ENCODE peak calls at places on chromosomes 11 and 22, in five cellular contexts. One of them, this sample, is unnamed. For H3K27me3, the result is how much of the 10 kb centered on the place peaks cover.

GRCh38 chr11:113721462-113722066 is 15.5 kb upstream of the TMPRSS5 start:
- DNase-seq in neural progenitor cell: no peak
- DNase-seq in K562: no peak
- DNase-seq in endothelial cell of umbilical vein: no peak
- DNase-seq in PC-9: no peak
- DNase-seq in this sample: no peak

GRCh38 chr11:3134651-3135490 is 30.2 kb downstream of the OSBPL5 start:
- DNase-seq in neural progenitor cell: no peak
- DNase-seq in K562: no peak
- DNase-seq in endothelial cell of umbilical vein: no peak
- DNase-seq in PC-9: no peak
- DNase-seq in this sample: no peak

GRCh38 chr22:30881361-30882180 is 87.0 kb downstream of the MORC2 start:
- DNase-seq in K562: peak
- DNase-seq in neural progenitor cell: peak
- DNase-seq in PC-9: no peak
- DNase-seq in endothelial cell of umbilical vein: no peak
- DNase-seq in this sample: no peak

GRCh38 chr11:15932417-15932816 is 423.9 kb downstream of the SOX6 start:
- DNase-seq in PC-9: no peak
- DNase-seq in neural progenitor cell: no peak
- DNase-seq in K562: no peak
- DNase-seq in endothelial cell of umbilical vein: no peak
- DNase-seq in this sample: no peak

GRCh38 chr22:26681395-26681821 is 24.0 kb downstream of the MIAT start:
- DNase-seq in K562: no peak
- DNase-seq in endothelial cell of umbilical vein: peak
- DNase-seq in neural progenitor cell: peak
- DNase-seq in PC-9: no peak
- DNase-seq in this sample: peak

GRCh38 chr11:134478611-134479010 is 66.6 kb upstream of the B3GAT1 start:
- DNase-seq in PC-9: no peak
- DNase-seq in neural progenitor cell: no peak
- DNase-seq in endothelial cell of umbilical vein: no peak
- DNase-seq in K562: no peak
- DNase-seq in this sample: no peak

GRCh38 chr11:34332524-34332923 is 25.3 kb downstream of the ABTB2 start:
- DNase-seq in PC-9: peak
- DNase-seq in K562: no peak
- DNase-seq in endothelial cell of umbilical vein: no peak
- DNase-seq in neural progenitor cell: no peak
- DNase-seq in this sample: no peak

GRCh38 chr11:3126207-3126865 is 38.8 kb downstream of the OSBPL5 start:
- DNase-seq in PC-9: no peak
- DNase-seq in neural progenitor cell: no peak
- DNase-seq in K562: no peak
- DNase-seq in endothelial cell of umbilical vein: peak
- DNase-seq in this sample: no peak

GRCh38 chr11:80621871-80622270 is 1181.0 kb upstream of the TENM4 start:
- DNase-seq in endothelial cell of umbilical vein: no peak
- DNase-seq in K562: no peak
- DNase-seq in PC-9: no peak
- DNase-seq in neural progenitor cell: no peak
- DNase-seq in this sample: no peak

DNA sequence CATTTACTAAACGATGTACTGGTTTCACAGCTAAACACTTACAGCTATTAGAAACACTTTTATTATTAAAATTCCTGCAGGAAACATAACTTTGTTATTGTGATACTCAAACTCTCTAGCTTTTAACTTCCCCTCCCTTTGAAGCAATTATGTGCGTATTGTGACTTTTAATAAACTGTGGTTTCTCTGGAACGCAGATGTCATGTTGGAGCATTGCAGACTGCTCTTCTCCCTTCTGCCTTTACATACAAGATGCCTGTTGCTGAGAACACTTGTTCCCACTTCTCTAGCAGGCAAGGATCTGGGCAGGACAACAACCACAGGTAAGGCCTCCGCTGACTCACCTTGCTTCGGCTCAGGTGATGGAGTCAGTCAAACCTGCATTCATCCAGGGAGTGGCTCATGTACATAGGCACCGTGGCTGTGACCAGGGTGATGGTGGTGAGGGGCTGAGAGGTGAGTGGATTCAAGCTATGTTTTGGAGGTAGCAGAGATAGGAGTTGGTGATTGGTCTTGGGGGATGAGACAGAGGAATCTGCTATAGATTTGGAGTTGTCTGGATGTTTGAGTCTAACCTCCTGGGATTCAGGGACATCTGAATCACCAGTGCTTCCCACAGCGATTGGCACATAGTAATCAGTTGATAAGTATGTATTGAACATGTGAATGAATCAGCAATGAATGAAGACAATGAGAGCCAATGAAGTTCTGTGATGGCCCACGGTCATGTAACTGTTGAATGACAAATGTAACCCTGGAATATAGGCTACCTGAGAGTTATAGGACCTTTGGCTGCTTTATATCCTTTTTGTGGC is 106.0 kb downstream of the ADAMTS15 start:
- DNase-seq in K562: no peak
- DNase-seq in PC-9: peak
- DNase-seq in neural progenitor cell: no peak
- DNase-seq in endothelial cell of umbilical vein: no peak
- DNase-seq in this sample: no peak
- TF ChIP-seq CTCF in K562: no peak
- TF ChIP-seq CTCF in PC-9: no peak
- TF ChIP-seq CTCF in neural progenitor cell: no peak
- TF ChIP-seq CTCF in endothelial cell of umbilical vein: no peak
- TF ChIP-seq CTCF in this sample: no peak

DNA sequence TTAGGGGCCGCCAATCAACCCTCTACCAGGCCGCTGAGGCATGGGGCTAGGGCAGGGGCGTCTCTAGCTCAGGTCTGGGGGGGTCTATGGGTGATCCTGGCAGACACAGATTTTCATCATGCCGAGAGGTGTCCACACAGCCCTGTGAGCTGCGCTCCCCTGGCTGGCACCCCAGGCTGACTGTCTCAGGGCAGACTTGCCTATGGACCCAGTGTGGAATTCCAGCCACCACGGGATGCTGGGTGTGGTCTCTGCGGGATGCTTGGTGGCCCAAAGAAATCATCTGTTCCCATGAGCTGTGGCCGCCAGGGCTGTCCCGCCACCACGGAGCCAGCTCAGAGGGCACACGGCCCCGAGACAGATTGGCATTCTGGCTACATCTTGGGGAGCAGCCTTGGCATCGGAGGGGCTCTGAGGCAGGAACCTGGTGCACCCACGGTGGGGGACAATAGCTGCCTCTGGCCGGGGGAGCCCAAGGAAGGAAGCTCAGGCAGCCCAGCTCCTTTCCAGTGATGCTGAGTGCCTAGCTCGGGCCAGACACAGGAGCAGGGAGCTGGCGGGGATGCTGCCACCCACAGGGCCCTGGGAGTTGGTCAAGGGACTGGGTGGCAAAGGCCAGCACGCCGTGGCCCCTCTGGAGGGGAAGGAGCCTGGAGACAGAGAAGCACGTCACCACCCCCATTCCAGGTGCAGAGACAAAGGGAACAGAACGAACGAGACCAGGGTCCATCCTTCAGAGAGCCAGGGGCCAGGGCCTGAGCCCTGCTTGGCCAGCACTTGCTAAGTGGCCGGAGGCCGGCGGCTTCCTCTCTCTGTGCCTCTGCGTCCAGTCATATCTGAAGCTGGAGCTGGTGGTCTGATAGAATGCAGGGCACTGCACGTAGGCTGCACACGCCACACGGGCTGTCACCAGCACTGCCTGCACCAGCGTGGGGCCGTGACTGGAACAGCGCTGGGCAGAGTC is 64.4 kb upstream of the FGF3 start:
- DNase-seq in neural progenitor cell: no peak
- DNase-seq in K562: no peak
- DNase-seq in PC-9: no peak
- DNase-seq in endothelial cell of umbilical vein: no peak
- DNase-seq in this sample: no peak
- H3K27me3 ChIP-seq in neural progenitor cell: under half
- H3K27me3 ChIP-seq in K562: half or more
- H3K27me3 ChIP-seq in PC-9: under half
- H3K27me3 ChIP-seq in endothelial cell of umbilical vein: under half
- H3K27me3 ChIP-seq in this sample: under half

GRCh38 chr11:69080361-69080973 is 31.7 kb downstream of the TPCN2 start:
- DNase-seq in neural progenitor cell: no peak
- DNase-seq in PC-9: peak
- DNase-seq in endothelial cell of umbilical vein: no peak
- DNase-seq in K562: no peak
- DNase-seq in this sample: no peak
- TF ChIP-seq EZH2 in neural progenitor cell: no peak
- TF ChIP-seq EZH2 in PC-9: no peak
- TF ChIP-seq EZH2 in endothelial cell of umbilical vein: no peak
- TF ChIP-seq EZH2 in K562: no peak
- TF ChIP-seq EZH2 in this sample: no peak

DNA sequence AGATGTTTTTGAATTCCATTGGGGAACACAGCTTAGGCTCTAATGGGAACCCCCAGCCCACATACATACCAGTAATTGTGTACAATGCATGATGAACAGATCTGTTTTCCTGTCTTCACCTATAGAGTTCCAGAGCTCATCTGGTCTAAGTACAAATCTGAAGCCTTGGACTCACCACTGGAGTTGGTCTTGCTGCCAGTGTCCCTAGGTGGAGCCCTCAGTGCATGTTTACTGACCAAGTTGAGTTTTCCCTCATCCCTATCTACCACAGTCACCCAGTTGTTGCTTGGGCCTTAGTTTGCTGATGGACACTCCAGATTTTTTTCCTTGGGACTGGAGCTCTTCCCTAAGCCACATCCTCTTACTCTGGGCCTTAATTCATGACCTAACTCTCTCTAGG is 159.2 kb upstream of the DDI1 start:
- DNase-seq in K562: no peak
- DNase-seq in neural progenitor cell: no peak
- DNase-seq in endothelial cell of umbilical vein: peak
- DNase-seq in PC-9: no peak
- DNase-seq in this sample: no peak
- TF ChIP-seq CTCF in K562: no peak
- TF ChIP-seq CTCF in neural progenitor cell: no peak
- TF ChIP-seq CTCF in endothelial cell of umbilical vein: peak
- TF ChIP-seq CTCF in PC-9: no peak
- TF ChIP-seq CTCF in this sample: peak

DNA sequence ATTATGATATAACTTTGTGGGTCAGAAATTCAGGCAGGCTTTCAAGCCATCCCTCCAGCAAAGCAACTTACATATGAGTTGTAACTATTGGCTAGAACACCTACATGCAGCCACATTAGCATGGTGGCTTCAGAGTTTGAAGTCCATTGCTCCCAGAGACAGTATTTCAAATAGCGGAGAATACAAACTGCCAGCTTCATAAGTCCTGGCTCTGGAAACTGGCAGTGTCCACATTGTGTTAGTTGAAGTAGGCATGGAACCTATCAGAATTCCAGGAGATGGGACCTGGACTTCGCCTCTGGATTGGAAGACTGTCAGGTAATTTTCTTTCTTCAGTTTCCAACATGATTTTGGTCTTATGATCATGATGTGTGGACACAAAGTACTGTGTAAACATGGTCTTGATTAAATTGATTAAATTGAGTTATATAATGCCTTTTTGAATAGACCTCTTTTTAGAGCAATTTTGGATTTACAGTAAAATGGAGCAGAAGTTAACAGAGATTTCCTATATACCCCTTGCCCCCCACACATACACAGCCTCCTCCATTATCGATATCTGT is 209.9 kb upstream of the NAV2 start:
- DNase-seq in endothelial cell of umbilical vein: no peak
- DNase-seq in K562: no peak
- DNase-seq in neural progenitor cell: no peak
- DNase-seq in PC-9: no peak
- DNase-seq in this sample: no peak
- H3K27me3 ChIP-seq in endothelial cell of umbilical vein: under half
- H3K27me3 ChIP-seq in K562: under half
- H3K27me3 ChIP-seq in neural progenitor cell: under half
- H3K27me3 ChIP-seq in PC-9: under half
- H3K27me3 ChIP-seq in this sample: under half

GRCh38 chr22:46352276-46352675 is 16.8 kb downstream of the TRMU start:
- DNase-seq in PC-9: no peak
- DNase-seq in neural progenitor cell: no peak
- DNase-seq in K562: no peak
- DNase-seq in endothelial cell of umbilical vein: no peak
- DNase-seq in this sample: no peak
- TF ChIP-seq EZH2 in PC-9: no peak
- TF ChIP-seq EZH2 in neural progenitor cell: no peak
- TF ChIP-seq EZH2 in K562: no peak
- TF ChIP-seq EZH2 in endothelial cell of umbilical vein: no peak
- TF ChIP-seq EZH2 in this sample: no peak

GRCh38 chr11:64809781-64810241 is 540 bp downstream of the MEN1 start:
- DNase-seq in neural progenitor cell: peak
- DNase-seq in PC-9: peak
- DNase-seq in K562: peak
- DNase-seq in endothelial cell of umbilical vein: no peak
- DNase-seq in this sample: peak
- TF ChIP-seq CTCF in neural progenitor cell: no peak
- TF ChIP-seq CTCF in PC-9: no peak
- TF ChIP-seq CTCF in K562: no peak
- TF ChIP-seq CTCF in endothelial cell of umbilical vein: no peak
- TF ChIP-seq CTCF in this sample: no peak

GRCh38 chr11:38524945-38525344 is 1926.9 kb upstream of the RAG2 start:
- DNase-seq in PC-9: no peak
- DNase-seq in endothelial cell of umbilical vein: no peak
- DNase-seq in K562: no peak
- DNase-seq in neural progenitor cell: no peak
- DNase-seq in this sample: no peak
- H3K27me3 ChIP-seq in PC-9: under half
- H3K27me3 ChIP-seq in endothelial cell of umbilical vein: under half
- H3K27me3 ChIP-seq in K562: under half
- H3K27me3 ChIP-seq in neural progenitor cell: under half
- H3K27me3 ChIP-seq in this sample: under half

DNA sequence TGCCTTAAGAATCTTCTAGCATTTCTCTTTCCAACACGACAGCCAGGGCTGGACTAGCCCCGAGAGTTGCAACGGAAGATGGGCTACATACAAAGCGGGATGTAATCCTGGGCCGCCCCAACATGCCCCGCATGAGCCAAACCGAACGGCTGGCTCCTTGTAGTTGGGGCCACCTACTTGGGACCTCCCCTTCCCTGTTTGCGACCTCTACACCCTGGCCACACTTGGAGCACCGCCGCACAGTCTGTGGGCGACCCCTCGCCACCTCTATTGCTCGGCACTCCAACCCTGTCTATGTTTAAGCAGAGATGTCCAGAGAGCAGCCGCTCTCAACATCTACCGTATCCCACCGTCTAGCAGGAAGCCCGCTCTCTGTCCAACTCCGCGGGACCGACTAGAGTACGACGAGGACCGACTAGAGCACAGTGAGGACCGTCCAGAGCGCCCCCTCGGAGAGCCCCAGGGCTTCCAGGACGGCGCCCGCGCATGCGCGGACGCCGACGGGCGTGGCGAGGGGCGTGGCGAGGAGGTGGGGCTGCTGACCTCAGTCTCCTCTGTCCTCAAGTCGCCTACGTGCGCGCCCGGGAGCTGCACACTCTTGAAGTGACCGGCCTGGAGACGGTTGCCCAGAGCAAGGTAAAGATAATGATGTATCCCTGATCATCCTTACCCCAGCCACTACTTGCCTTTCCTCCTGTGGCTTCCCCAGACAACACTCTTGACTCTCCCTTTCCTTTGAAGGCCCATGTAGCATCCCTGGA is 32.3 kb downstream of the NEAT1 start:
- DNase-seq in PC-9: peak
- DNase-seq in K562: peak
- DNase-seq in neural progenitor cell: peak
- DNase-seq in endothelial cell of umbilical vein: peak
- DNase-seq in this sample: peak
- TF ChIP-seq EZH2 in PC-9: no peak
- TF ChIP-seq EZH2 in K562: no peak
- TF ChIP-seq EZH2 in neural progenitor cell: no peak
- TF ChIP-seq EZH2 in endothelial cell of umbilical vein: no peak
- TF ChIP-seq EZH2 in this sample: no peak